ENCODE peak calls at places on chromosomes 6 and 20, in eight cellular contexts. One of them, this sample, is unnamed.

GRCh38 chr6:40906759-40907158 is 132.3 kb downstream of the UNC5CL start:
- DNase-seq in tibial nerve: no peak
- DNase-seq in A549: peak
- DNase-seq in suprapubic skin: no peak
- DNase-seq in transverse colon: no peak
- DNase-seq in stomach: no peak
- DNase-seq in upper lobe of left lung: no peak
- DNase-seq in ovary: no peak
- DNase-seq in this sample: no peak

GRCh38 chr6:137638926-137639706 is 144.9 kb upstream of the OLIG3 start:
- DNase-seq in tibial nerve: no peak
- DNase-seq in A549: no peak
- DNase-seq in suprapubic skin: no peak
- DNase-seq in transverse colon: no peak
- DNase-seq in stomach: no peak
- DNase-seq in upper lobe of left lung: no peak
- DNase-seq in ovary: no peak
- DNase-seq in this sample: no peak

GRCh38 chr20:5172903-5173463 is 46.2 kb downstream of the CDS2 start:
- DNase-seq in tibial nerve: no peak
- DNase-seq in A549: no peak
- DNase-seq in suprapubic skin: no peak
- DNase-seq in transverse colon: no peak
- DNase-seq in stomach: no peak
- DNase-seq in upper lobe of left lung: no peak
- DNase-seq in ovary: no peak
- DNase-seq in this sample: no peak

GRCh38 chr6:43900560-43901329 is 130.7 kb downstream of the VEGFA start:
- DNase-seq in tibial nerve: no peak
- DNase-seq in A549: no peak
- DNase-seq in suprapubic skin: no peak
- DNase-seq in transverse colon: no peak
- DNase-seq in stomach: no peak
- DNase-seq in upper lobe of left lung: no peak
- DNase-seq in ovary: peak
- DNase-seq in this sample: no peak

GRCh38 chr6:14038636-14039035 is 78.9 kb upstream of the CD83 start:
- DNase-seq in tibial nerve: no peak
- DNase-seq in A549: no peak
- DNase-seq in suprapubic skin: no peak
- DNase-seq in transverse colon: no peak
- DNase-seq in stomach: no peak
- DNase-seq in upper lobe of left lung: no peak
- DNase-seq in ovary: no peak
- DNase-seq in this sample: no peak

GRCh38 chr6:76435174-76435573 is 362.7 kb upstream of the IMPG1 start:
- DNase-seq in tibial nerve: no peak
- DNase-seq in A549: no peak
- DNase-seq in suprapubic skin: no peak
- DNase-seq in transverse colon: no peak
- DNase-seq in stomach: no peak
- DNase-seq in upper lobe of left lung: no peak
- DNase-seq in ovary: no peak
- DNase-seq in this sample: no peak

GRCh38 chr20:36205026-36205425 is 31.3 kb upstream of the AAR2 start:
- DNase-seq in tibial nerve: no peak
- DNase-seq in A549: no peak
- DNase-seq in suprapubic skin: no peak
- DNase-seq in transverse colon: no peak
- DNase-seq in stomach: no peak
- DNase-seq in upper lobe of left lung: no peak
- DNase-seq in ovary: no peak
- DNase-seq in this sample: no peak

GRCh38 chr6:38168126-38168525 is 348.6 kb downstream of the ZFAND3 start:
- DNase-seq in tibial nerve: no peak
- DNase-seq in A549: no peak
- DNase-seq in suprapubic skin: no peak
- DNase-seq in transverse colon: no peak
- DNase-seq in stomach: no peak
- DNase-seq in upper lobe of left lung: no peak
- DNase-seq in ovary: no peak
- DNase-seq in this sample: no peak

GRCh38 chr6:96286503-96286902 is 235.1 kb upstream of the UFL1 start:
- DNase-seq in tibial nerve: no peak
- DNase-seq in A549: no peak
- DNase-seq in suprapubic skin: no peak
- DNase-seq in transverse colon: no peak
- DNase-seq in stomach: no peak
- DNase-seq in upper lobe of left lung: no peak
- DNase-seq in ovary: no peak
- DNase-seq in this sample: no peak

GRCh38 chr6:113980937-113981554 is 10.1 kb upstream of the HDAC2 start:
- DNase-seq in tibial nerve: no peak
- DNase-seq in A549: peak
- DNase-seq in suprapubic skin: no peak
- DNase-seq in transverse colon: no peak
- DNase-seq in stomach: no peak
- DNase-seq in upper lobe of left lung: no peak
- DNase-seq in ovary: no peak
- DNase-seq in this sample: no peak

GRCh38 chr20:46890682-46891081 is 4.0 kb upstream of the EYA2 start:
- DNase-seq in tibial nerve: no peak
- DNase-seq in A549: no peak
- DNase-seq in suprapubic skin: no peak
- DNase-seq in transverse colon: no peak
- DNase-seq in stomach: no peak
- DNase-seq in upper lobe of left lung: no peak
- DNase-seq in ovary: no peak
- DNase-seq in this sample: no peak

GRCh38 chr6:1679691-1680068 is 70.0 kb downstream of the FOXC1 start:
- DNase-seq in tibial nerve: no peak
- DNase-seq in A549: no peak
- DNase-seq in suprapubic skin: no peak
- DNase-seq in transverse colon: no peak
- DNase-seq in stomach: no peak
- DNase-seq in upper lobe of left lung: no peak
- DNase-seq in ovary: no peak
- DNase-seq in this sample: no peak

GRCh38 chr6:90351696-90352095 is 55.1 kb upstream of the BACH2 start:
- DNase-seq in tibial nerve: no peak
- DNase-seq in A549: no peak
- DNase-seq in suprapubic skin: no peak
- DNase-seq in transverse colon: no peak
- DNase-seq in stomach: no peak
- DNase-seq in upper lobe of left lung: no peak
- DNase-seq in ovary: no peak
- DNase-seq in this sample: no peak

GRCh38 chr20:12057778-12058177 is 140.1 kb downstream of the BTBD3 start:
- DNase-seq in tibial nerve: no peak
- DNase-seq in A549: no peak
- DNase-seq in suprapubic skin: no peak
- DNase-seq in transverse colon: no peak
- DNase-seq in stomach: no peak
- DNase-seq in upper lobe of left lung: no peak
- DNase-seq in ovary: no peak
- DNase-seq in this sample: no peak

GRCh38 chr6:117616971-117617765 is 14.9 kb upstream of the GOPC start:
- DNase-seq in tibial nerve: no peak
- DNase-seq in A549: no peak
- DNase-seq in suprapubic skin: no peak
- DNase-seq in transverse colon: no peak
- DNase-seq in stomach: no peak
- DNase-seq in upper lobe of left lung: no peak
- DNase-seq in ovary: no peak
- DNase-seq in this sample: no peak

GRCh38 chr20:62808211-62808865 is 3.7 kb downstream of the OGFR start:
- DNase-seq in tibial nerve: peak
- DNase-seq in A549: peak
- DNase-seq in suprapubic skin: no peak
- DNase-seq in transverse colon: peak
- DNase-seq in stomach: peak
- DNase-seq in upper lobe of left lung: peak
- DNase-seq in ovary: peak
- DNase-seq in this sample: no peak

GRCh38 chr6:137487181-137487910 is 6.8 kb downstream of the OLIG3 start:
- DNase-seq in tibial nerve: no peak
- DNase-seq in A549: no peak
- DNase-seq in suprapubic skin: no peak
- DNase-seq in transverse colon: no peak
- DNase-seq in stomach: no peak
- DNase-seq in upper lobe of left lung: no peak
- DNase-seq in ovary: no peak
- DNase-seq in this sample: no peak

GRCh38 chr6:24522090-24522820 is 27.5 kb downstream of the ALDH5A1 start:
- DNase-seq in tibial nerve: no peak
- DNase-seq in A549: no peak
- DNase-seq in suprapubic skin: no peak
- DNase-seq in transverse colon: no peak
- DNase-seq in stomach: no peak
- DNase-seq in upper lobe of left lung: no peak
- DNase-seq in ovary: no peak
- DNase-seq in this sample: no peak

GRCh38 chr6:160996316-160996715 is 4.7 kb downstream of the MAP3K4 start:
- DNase-seq in tibial nerve: no peak
- DNase-seq in A549: no peak
- DNase-seq in suprapubic skin: no peak
- DNase-seq in transverse colon: no peak
- DNase-seq in stomach: no peak
- DNase-seq in upper lobe of left lung: no peak
- DNase-seq in ovary: no peak
- DNase-seq in this sample: no peak

GRCh38 chr20:62141397-62142251 is 1.6 kb downstream of the PSMA7 start:
- DNase-seq in tibial nerve: no peak
- DNase-seq in A549: peak
- DNase-seq in suprapubic skin: no peak
- DNase-seq in transverse colon: no peak
- DNase-seq in stomach: no peak
- DNase-seq in upper lobe of left lung: no peak
- DNase-seq in ovary: no peak
- DNase-seq in this sample: no peak

GRCh38 chr20:3436864-3437574 is 29.6 kb upstream of the DNAAF9 start:
- DNase-seq in tibial nerve: no peak
- DNase-seq in A549: no peak
- DNase-seq in suprapubic skin: no peak
- DNase-seq in transverse colon: no peak
- DNase-seq in stomach: no peak
- DNase-seq in upper lobe of left lung: no peak
- DNase-seq in ovary: no peak
- DNase-seq in this sample: no peak

GRCh38 chr6:140107216-140107615 is 732.8 kb upstream of the CITED2 start:
- DNase-seq in tibial nerve: no peak
- DNase-seq in A549: no peak
- DNase-seq in suprapubic skin: no peak
- DNase-seq in transverse colon: no peak
- DNase-seq in stomach: no peak
- DNase-seq in upper lobe of left lung: no peak
- DNase-seq in ovary: no peak
- DNase-seq in this sample: no peak

GRCh38 chr6:154993026-154993425 is 2.1 kb upstream of the TIAM2 start:
- DNase-seq in tibial nerve: no peak
- DNase-seq in A549: peak
- DNase-seq in suprapubic skin: no peak
- DNase-seq in transverse colon: no peak
- DNase-seq in stomach: peak
- DNase-seq in upper lobe of left lung: no peak
- DNase-seq in ovary: no peak
- DNase-seq in this sample: no peak

GRCh38 chr6:169990095-169991030 is 238.9 kb downstream of the ERMARD start:
- DNase-seq in tibial nerve: no peak
- DNase-seq in A549: no peak
- DNase-seq in suprapubic skin: peak
- DNase-seq in transverse colon: peak
- DNase-seq in stomach: peak
- DNase-seq in upper lobe of left lung: peak
- DNase-seq in ovary: no peak
- DNase-seq in this sample: peak

GRCh38 chr6:80143312-80143960 is 37.0 kb downstream of the BCKDHB start:
- DNase-seq in tibial nerve: peak
- DNase-seq in A549: peak
- DNase-seq in suprapubic skin: peak
- DNase-seq in transverse colon: peak
- DNase-seq in stomach: peak
- DNase-seq in upper lobe of left lung: peak
- DNase-seq in ovary: peak
- DNase-seq in this sample: peak

GRCh38 chr6:2877057-2877882 is 25.8 kb downstream of the SERPINB9 start:
- DNase-seq in tibial nerve: no peak
- DNase-seq in A549: peak
- DNase-seq in suprapubic skin: no peak
- DNase-seq in transverse colon: peak
- DNase-seq in stomach: no peak
- DNase-seq in upper lobe of left lung: no peak
- DNase-seq in ovary: peak
- DNase-seq in this sample: no peak
- TF ChIP-seq POLR2A in tibial nerve: no peak
- TF ChIP-seq POLR2A in A549: no peak
- TF ChIP-seq POLR2A in suprapubic skin: no peak
- TF ChIP-seq POLR2A in transverse colon: no peak
- TF ChIP-seq POLR2A in stomach: no peak
- TF ChIP-seq POLR2A in upper lobe of left lung: no peak
- TF ChIP-seq POLR2A in ovary: no peak
- TF ChIP-seq POLR2A in this sample: no peak

GRCh38 chr6:133681880-133682279 is 207.0 kb upstream of the TCF21 start:
- DNase-seq in tibial nerve: no peak
- DNase-seq in A549: no peak
- DNase-seq in suprapubic skin: no peak
- DNase-seq in transverse colon: no peak
- DNase-seq in stomach: no peak
- DNase-seq in upper lobe of left lung: no peak
- DNase-seq in ovary: no peak
- DNase-seq in this sample: no peak
- H3K27ac ChIP-seq in tibial nerve: no peak
- H3K27ac ChIP-seq in A549: no peak
- H3K27ac ChIP-seq in suprapubic skin: no peak
- H3K27ac ChIP-seq in transverse colon: no peak
- H3K27ac ChIP-seq in stomach: no peak
- H3K27ac ChIP-seq in upper lobe of left lung: no peak
- H3K27ac ChIP-seq in ovary: no peak
- H3K27ac ChIP-seq in this sample: no peak

GRCh38 chr20:58228103-58228483 is 360 bp downstream of the ANKRD60 start:
- DNase-seq in tibial nerve: no peak
- DNase-seq in A549: no peak
- DNase-seq in suprapubic skin: no peak
- DNase-seq in transverse colon: no peak
- DNase-seq in stomach: no peak
- DNase-seq in upper lobe of left lung: no peak
- DNase-seq in ovary: no peak
- DNase-seq in this sample: peak
- TF ChIP-seq EP300 in tibial nerve: no peak
- TF ChIP-seq EP300 in A549: no peak
- TF ChIP-seq EP300 in suprapubic skin: no peak
- TF ChIP-seq EP300 in transverse colon: no peak
- TF ChIP-seq EP300 in stomach: no peak
- TF ChIP-seq EP300 in upper lobe of left lung: no peak
- TF ChIP-seq EP300 in ovary: no peak
- TF ChIP-seq EP300 in this sample: no peak

DNA sequence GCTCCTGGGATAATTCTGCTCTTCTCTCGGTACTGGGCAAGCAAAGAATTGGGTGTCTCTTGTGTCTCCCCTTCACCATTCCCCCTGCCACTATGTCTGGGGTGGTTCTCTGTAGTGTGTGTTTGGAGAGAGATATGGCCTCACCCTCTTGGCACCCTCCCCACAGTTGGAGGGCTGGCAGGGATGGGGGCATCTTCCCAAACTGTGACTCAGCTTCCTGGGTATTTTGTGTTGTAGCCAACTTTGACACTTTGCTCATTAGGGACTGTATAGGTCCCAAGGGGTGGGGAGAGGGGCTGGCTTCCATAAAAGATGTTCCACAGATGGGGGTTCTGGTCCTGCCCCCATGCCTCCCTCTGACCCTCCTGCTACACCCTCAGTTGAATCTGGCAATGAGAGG is 1.7 kb downstream of the TNXB start:
- DNase-seq in tibial nerve: no peak
- DNase-seq in A549: no peak
- DNase-seq in suprapubic skin: no peak
- DNase-seq in transverse colon: no peak
- DNase-seq in stomach: no peak
- DNase-seq in upper lobe of left lung: no peak
- DNase-seq in ovary: peak
- DNase-seq in this sample: no peak
- TF ChIP-seq POLR2A in tibial nerve: no peak
- TF ChIP-seq POLR2A in A549: no peak
- TF ChIP-seq POLR2A in suprapubic skin: peak
- TF ChIP-seq POLR2A in transverse colon: no peak
- TF ChIP-seq POLR2A in stomach: no peak
- TF ChIP-seq POLR2A in upper lobe of left lung: no peak
- TF ChIP-seq POLR2A in ovary: no peak
- TF ChIP-seq POLR2A in this sample: no peak